ENCODE peak calls at places on chromosomes 3 and 15, in four cellular contexts. One of them, this sample, is unnamed.

GRCh38 chr3:60501303-60501702 is 749.9 kb downstream of the FHIT start:
- DNase-seq in mesendoderm: no peak
- DNase-seq in spleen: no peak
- DNase-seq in AG04450: no peak
- DNase-seq in this sample: no peak

GRCh38 chr15:75065851-75066509 is 42.6 kb downstream of the PPCDC start:
- DNase-seq in mesendoderm: peak
- DNase-seq in spleen: no peak
- DNase-seq in AG04450: no peak
- DNase-seq in this sample: no peak

GRCh38 chr3:52795298-52795900 is 803 bp downstream of the ITIH3 start:
- DNase-seq in AG04450: no peak
- DNase-seq in mesendoderm: no peak
- DNase-seq in spleen: no peak
- DNase-seq in this sample: no peak

GRCh38 chr3:27093771-27094170 is 275.4 kb downstream of the NEK10 start:
- DNase-seq in spleen: no peak
- DNase-seq in mesendoderm: no peak
- DNase-seq in AG04450: no peak
- DNase-seq in this sample: no peak

GRCh38 chr15:75570119-75570518 is 9.0 kb downstream of the PTPN9 start:
- DNase-seq in AG04450: no peak
- DNase-seq in mesendoderm: no peak
- DNase-seq in spleen: no peak
- DNase-seq in this sample: no peak

GRCh38 chr15:23806980-23807379 is 119.9 kb upstream of the NDN start:
- DNase-seq in spleen: no peak
- DNase-seq in AG04450: no peak
- DNase-seq in mesendoderm: no peak
- DNase-seq in this sample: no peak

GRCh38 chr3:105537371-105538075 is 170.8 kb downstream of the ALCAM start:
- DNase-seq in AG04450: no peak
- DNase-seq in spleen: no peak
- DNase-seq in mesendoderm: no peak
- DNase-seq in this sample: no peak

GRCh38 chr3:23696842-23697241 is 108.9 kb upstream of the UBE2E1 start:
- DNase-seq in mesendoderm: no peak
- DNase-seq in spleen: no peak
- DNase-seq in AG04450: no peak
- DNase-seq in this sample: no peak

GRCh38 chr3:130760922-130761321 is 14.3 kb upstream of the PIK3R4 start:
- DNase-seq in AG04450: no peak
- DNase-seq in spleen: no peak
- DNase-seq in mesendoderm: peak
- DNase-seq in this sample: no peak

GRCh38 chr3:62246094-62246493 is 127.3 kb downstream of the FEZF2 start:
- DNase-seq in AG04450: no peak
- DNase-seq in spleen: no peak
- DNase-seq in mesendoderm: no peak
- DNase-seq in this sample: no peak

GRCh38 chr3:179956416-179956830 is 80.3 kb downstream of the PEX5L start:
- DNase-seq in spleen: no peak
- DNase-seq in mesendoderm: no peak
- DNase-seq in AG04450: no peak
- DNase-seq in this sample: no peak

GRCh38 chr15:84658788-84659411 is 901 bp upstream of the NMB start:
- DNase-seq in AG04450: no peak
- DNase-seq in spleen: no peak
- DNase-seq in mesendoderm: no peak
- DNase-seq in this sample: no peak

GRCh38 chr3:73520931-73521461 is 103.7 kb downstream of the PDZRN3 start:
- DNase-seq in spleen: no peak
- DNase-seq in mesendoderm: no peak
- DNase-seq in AG04450: no peak
- DNase-seq in this sample: peak

GRCh38 chr3:167885277-167885676 is 149.8 kb downstream of the SERPINI1 start:
- DNase-seq in AG04450: no peak
- DNase-seq in spleen: no peak
- DNase-seq in mesendoderm: peak
- DNase-seq in this sample: no peak

GRCh38 chr3:43286886-43287301 is 554 bp downstream of the SNRK start:
- DNase-seq in spleen: no peak
- DNase-seq in mesendoderm: peak
- DNase-seq in AG04450: no peak
- DNase-seq in this sample: no peak

GRCh38 chr3:28317438-28318022 is 31.0 kb upstream of the ZCWPW2 start:
- DNase-seq in AG04450: no peak
- DNase-seq in spleen: no peak
- DNase-seq in mesendoderm: peak
- DNase-seq in this sample: no peak

GRCh38 chr3:94460914-94461313 is 398.1 kb downstream of the NSUN3 start:
- DNase-seq in mesendoderm: peak
- DNase-seq in spleen: no peak
- DNase-seq in AG04450: no peak
- DNase-seq in this sample: no peak

GRCh38 chr15:67879440-67880129 is 39.7 kb upstream of the RNU6-1 start:
- DNase-seq in mesendoderm: no peak
- DNase-seq in spleen: no peak
- DNase-seq in AG04450: no peak
- DNase-seq in this sample: no peak

GRCh38 chr15:67882487-67883227 is 42.8 kb upstream of the RNU6-1 start:
- DNase-seq in AG04450: no peak
- DNase-seq in spleen: no peak
- DNase-seq in mesendoderm: no peak
- DNase-seq in this sample: no peak

GRCh38 chr15:67878647-67879293 is 38.9 kb upstream of the RNU6-1 start:
- DNase-seq in mesendoderm: no peak
- DNase-seq in spleen: no peak
- DNase-seq in AG04450: no peak
- DNase-seq in this sample: no peak

GRCh38 chr15:67883228-67883773 is 43.5 kb upstream of the RNU6-1 start:
- DNase-seq in AG04450: no peak
- DNase-seq in mesendoderm: peak
- DNase-seq in spleen: no peak
- DNase-seq in this sample: no peak

DNA sequence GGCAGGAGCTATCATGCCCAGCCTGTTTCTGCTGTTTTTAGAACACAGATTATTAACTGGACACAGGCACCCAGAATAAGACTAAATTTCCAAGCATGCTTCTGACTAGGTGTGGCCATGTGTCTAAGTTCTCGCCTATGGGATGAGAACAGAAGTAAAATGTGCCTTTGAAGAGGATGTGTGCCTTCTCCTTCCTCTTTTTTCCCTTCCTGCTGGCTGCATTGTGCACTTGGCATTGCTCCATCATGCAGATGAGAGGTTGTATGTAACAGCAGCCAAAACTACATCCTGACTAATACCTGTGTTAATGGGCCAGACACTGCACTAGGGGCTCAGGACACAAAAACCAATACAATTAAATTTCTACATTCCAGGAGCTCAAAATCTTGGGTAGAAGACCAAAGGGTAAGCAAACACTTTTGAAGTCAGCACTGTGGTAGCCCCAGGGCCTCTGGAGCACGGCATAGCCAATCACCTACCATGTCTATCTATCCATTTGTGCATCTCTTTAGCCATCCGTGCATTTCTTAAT is 40.9 kb upstream of the RNU6-1 start:
- DNase-seq in mesendoderm: no peak
- DNase-seq in spleen: no peak
- DNase-seq in AG04450: no peak
- DNase-seq in this sample: no peak
- H3K27ac ChIP-seq in mesendoderm: no peak
- H3K27ac ChIP-seq in spleen: peak
- H3K27ac ChIP-seq in AG04450: no peak
- H3K27ac ChIP-seq in this sample: no peak

GRCh38 chr3:49535971-49536874 is 18.1 kb upstream of the BSN start:
- DNase-seq in AG04450: no peak
- DNase-seq in mesendoderm: peak
- DNase-seq in spleen: no peak
- DNase-seq in this sample: no peak
- H3K27ac ChIP-seq in AG04450: no peak
- H3K27ac ChIP-seq in mesendoderm: no peak
- H3K27ac ChIP-seq in spleen: peak
- H3K27ac ChIP-seq in this sample: no peak

GRCh38 chr3:8486945-8487344 is 14.7 kb upstream of the LMCD1 start:
- DNase-seq in AG04450: no peak
- DNase-seq in spleen: no peak
- DNase-seq in mesendoderm: peak
- DNase-seq in this sample: no peak
- H3K27ac ChIP-seq in AG04450: no peak
- H3K27ac ChIP-seq in spleen: no peak
- H3K27ac ChIP-seq in mesendoderm: no peak
- H3K27ac ChIP-seq in this sample: peak

GRCh38 chr15:70935631-70936030 is 43.0 kb downstream of the LRRC49 start:
- DNase-seq in spleen: no peak
- DNase-seq in AG04450: no peak
- DNase-seq in mesendoderm: no peak
- DNase-seq in this sample: no peak
- H3K27ac ChIP-seq in spleen: no peak
- H3K27ac ChIP-seq in AG04450: no peak
- H3K27ac ChIP-seq in mesendoderm: no peak
- H3K27ac ChIP-seq in this sample: no peak